ENCODE peak calls at places on chromosomes 16 and 17, in four cellular contexts. L, P, U and A are unnamed samples.

GRCh38 chr17:32610027-32610650 is 123.3 kb downstream of the CDK5R1 start:
- DNase-seq in L (no peak), P (no peak), U (no peak), A (no peak)

GRCh38 chr17:45320349-45320930 is 3.6 kb upstream of the MAP3K14 start:
- DNase-seq in L (no peak), P (no peak), U (no peak), A (peak)

GRCh38 chr17:17691468-17692263 is 10.4 kb downstream of the RAI1 start:
- DNase-seq in L (no peak), P (no peak), U (no peak), A (no peak)

GRCh38 chr17:47914296-47914948 is 18.4 kb downstream of the SP2 start:
- DNase-seq in L (no peak), P (no peak), U (no peak), A (no peak)

GRCh38 chr16:2842340-2843000 is 12.4 kb downstream of the ZG16B start:
- DNase-seq in L (peak), P (peak), U (no peak), A (peak)

GRCh38 chr17:81568416-81568815 is 16.3 kb upstream of the FAAP100 start:
- DNase-seq in L (no peak), P (no peak), U (no peak), A (no peak)

GRCh38 chr17:64466019-64466735 is 17.3 kb downstream of the MILR1 start:
- DNase-seq in L (no peak), P (no peak), U (no peak), A (no peak)

GRCh38 chr17:830381-830780 is 48.2 kb downstream of the MRM3 start:
- DNase-seq in L (no peak), P (no peak), U (no peak), A (no peak)

GRCh38 chr17:43438626-43439529 is 40.1 kb downstream of the ARL4D start:
- DNase-seq in L (no peak), P (no peak), U (no peak), A (no peak)

GRCh38 chr17:79388556-79389295 is 222.1 kb downstream of the RBFOX3 start:
- DNase-seq in L (no peak), P (no peak), U (no peak), A (peak)

GRCh38 chr17:74860229-74860998 is 729 bp upstream of the GRIN2C start:
- DNase-seq in L (no peak), P (no peak), U (no peak), A (no peak)

GRCh38 chr16:58684354-58685083 is at the start of gene SLC38A7:
- DNase-seq in L (peak), P (peak), U (peak), A (peak)

GRCh38 chr17:47698749-47699535 is 5.0 kb downstream of the TBKBP1 start:
- DNase-seq in L (peak), P (peak), U (no peak), A (peak)

GRCh38 chr16:65318138-65318537 is 196.3 kb upstream of the CDH11 start:
- DNase-seq in L (no peak), P (no peak), U (no peak), A (peak)

GRCh38 chr16:69166221-69166833 is 20.6 kb upstream of the SNTB2 start:
- DNase-seq in L (no peak), P (no peak), U (no peak), A (peak)

GRCh38 chr16:4923853-4924252 is 13.1 kb downstream of the PPL start:
- DNase-seq in L (no peak), P (no peak), U (no peak), A (no peak)

GRCh38 chr16:15777533-15778203 is 79.2 kb downstream of the MYH11 start:
- DNase-seq in L (no peak), P (no peak), U (no peak), A (peak)

GRCh38 chr16:31333686-31334649 is 21.0 kb upstream of the ITGAX start:
- DNase-seq in L (no peak), P (no peak), U (no peak), A (no peak)

GRCh38 chr17:45136846-45137560 is 1.5 kb downstream of the ACBD4 start:
- DNase-seq in L (no peak), P (no peak), U (no peak), A (no peak)

GRCh38 chr16:22216191-22216831 is 10.2 kb downstream of the EEF2K start:
- DNase-seq in L (no peak), P (no peak), U (no peak), A (peak)

GRCh38 chr16:72126429-72126765 is 32.8 kb downstream of the DHX38 start:
- DNase-seq in L (no peak), P (no peak), U (no peak), A (no peak)

GRCh38 chr16:47774661-47775060 is 313.5 kb downstream of the PHKB start:
- DNase-seq in L (no peak), P (no peak), U (no peak), A (peak)

GRCh38 chr16:27179500-27180072 is 23.7 kb upstream of the KDM8 start:
- DNase-seq in L (peak), P (peak), U (peak), A (peak)

GRCh38 chr16:75385507-75386152 is 47.7 kb downstream of the CFDP1 start:
- DNase-seq in L (no peak), P (no peak), U (no peak), A (peak)

GRCh38 chr17:21042434-21043295 is at the start of gene USP22:
- DNase-seq in L (no peak), P (peak), U (no peak), A (no peak)

GRCh38 chr16:84553873-84554399 is 49.5 kb upstream of the MEAK7 start:
- DNase-seq in L (no peak), P (no peak), U (no peak), A (no peak)
- H3K4me3 ChIP-seq in L (no peak), P (peak), U (no peak), A (no peak)

DNA sequence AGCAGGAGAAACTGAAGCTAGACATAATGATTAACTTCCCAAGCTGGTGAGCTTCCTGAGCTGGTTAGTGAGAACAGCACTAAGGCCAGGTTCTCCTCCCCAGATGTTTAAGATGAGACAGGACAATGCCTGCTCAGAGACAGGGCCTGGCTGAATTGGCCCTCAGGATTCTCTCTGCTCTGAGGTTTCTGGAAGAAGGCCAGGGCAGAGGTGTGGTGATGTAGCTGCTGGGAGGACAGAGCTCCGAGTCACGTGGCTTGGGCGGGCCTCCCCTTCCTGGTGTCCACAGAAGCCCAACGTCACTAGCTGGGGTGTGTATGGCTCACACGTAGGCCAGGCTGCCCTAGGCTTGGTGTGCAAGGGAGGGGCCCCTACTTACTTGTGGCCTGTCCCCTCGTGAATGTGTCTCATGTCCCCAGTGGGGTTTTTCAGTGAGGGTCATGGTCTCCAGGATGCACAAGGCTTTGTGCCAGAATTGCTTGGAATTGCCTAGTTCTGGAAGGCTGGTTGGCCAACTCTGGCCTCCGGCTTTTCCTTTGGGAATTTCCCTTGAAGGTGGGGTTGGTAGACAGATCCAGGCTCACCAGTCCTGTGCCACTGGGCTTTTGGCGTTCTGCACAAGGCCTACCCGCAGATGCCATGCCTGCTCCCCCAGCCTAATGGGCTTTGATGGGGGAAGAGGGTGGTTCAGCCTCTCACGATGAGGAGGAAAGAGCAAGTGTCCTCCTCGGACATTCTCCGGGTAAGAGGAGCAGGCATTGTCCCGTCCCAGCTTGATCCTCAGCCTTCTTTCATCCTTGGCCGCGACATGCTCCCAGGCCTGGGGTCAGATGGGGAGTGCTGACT is 3.4 kb downstream of the NOD2 start:
- DNase-seq in L (peak), P (no peak), U (peak), A (peak)
- H3K4me3 ChIP-seq in L (no peak), P (peak), U (no peak), A (no peak)

DNA sequence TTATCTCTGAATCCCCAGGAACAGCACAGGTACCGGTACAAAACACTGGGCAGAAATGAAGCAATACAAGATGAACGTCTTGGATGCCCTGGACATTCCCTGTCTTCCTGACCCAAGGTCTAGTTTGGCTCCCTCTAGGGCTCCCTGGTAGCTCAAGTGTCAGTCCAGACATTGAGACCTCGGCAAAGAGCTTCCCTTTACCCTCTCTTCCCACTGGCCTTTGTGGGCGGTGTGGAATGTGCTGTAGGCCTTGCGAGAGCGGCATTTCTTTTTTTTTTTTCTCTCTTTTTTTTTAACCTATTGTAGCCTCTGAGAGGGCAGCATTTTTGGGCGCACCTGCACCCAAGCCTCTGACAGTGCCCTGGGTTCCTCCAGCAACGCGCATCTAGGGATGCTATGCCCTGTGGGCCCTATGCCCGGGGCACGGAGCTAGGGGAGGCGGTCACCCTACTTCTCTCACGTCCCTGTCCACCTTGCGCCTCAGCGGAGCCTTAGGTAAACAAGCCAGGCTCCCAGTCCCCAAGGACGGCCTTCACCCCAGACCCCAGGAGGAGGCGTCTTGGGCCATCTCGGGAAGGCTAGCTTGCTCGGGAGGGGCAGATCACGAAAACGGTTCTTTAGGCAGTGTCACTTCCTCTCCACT is 1.2 kb upstream of the NFATC3 start:
- DNase-seq in L (no peak), P (no peak), U (no peak), A (no peak)
- H3K4me3 ChIP-seq in L (peak), P (peak), U (peak), A (no peak)

DNA sequence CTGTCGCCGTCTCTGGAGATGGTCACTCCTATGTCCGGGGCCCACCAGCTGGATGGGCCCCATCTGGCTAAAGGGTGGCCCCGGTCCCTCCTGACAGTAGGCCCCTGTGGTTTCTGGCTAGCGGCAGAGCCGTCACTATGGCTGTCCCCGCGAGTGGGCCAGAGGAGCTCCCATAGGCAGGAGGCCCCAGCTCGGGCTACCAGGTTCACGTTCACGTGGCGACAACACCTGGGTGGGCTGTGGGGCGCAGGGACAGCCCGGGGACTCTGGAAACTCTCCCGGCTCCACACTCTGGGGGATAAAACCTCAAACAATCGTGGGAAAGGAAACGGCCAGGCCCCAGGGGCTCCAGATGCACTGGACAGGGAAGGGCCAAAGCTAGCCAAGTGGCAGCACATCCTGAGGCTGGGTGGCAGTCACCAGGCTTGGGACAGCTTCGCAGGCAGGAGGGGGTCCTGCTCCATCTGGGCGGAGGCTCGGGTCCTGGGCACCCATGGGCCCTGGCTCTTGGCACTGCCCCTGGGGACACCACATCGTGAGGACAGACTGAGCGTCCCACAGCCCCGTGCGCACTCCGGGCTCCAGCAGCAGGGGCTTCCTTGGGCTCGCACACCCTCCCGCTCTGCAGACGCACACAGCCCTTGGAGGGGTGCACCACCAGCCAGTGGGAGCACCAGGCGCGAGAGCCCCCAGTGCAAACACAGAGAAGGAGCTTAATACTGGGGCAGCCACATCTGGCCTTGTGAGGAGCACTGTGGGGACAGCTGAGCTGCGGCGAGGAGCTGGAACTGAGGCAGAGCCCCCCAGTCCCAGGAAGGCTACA is 4.5 kb downstream of the RNF166 start:
- DNase-seq in L (no peak), P (no peak), U (no peak), A (no peak)
- H3K4me3 ChIP-seq in L (no peak), P (peak), U (peak), A (no peak)

GRCh38 chr16:81796035-81796434 is 16.9 kb downstream of the PLCG2 start:
- DNase-seq in L (no peak), P (no peak), U (no peak), A (no peak)

GRCh38 chr16:81796585-81797346 is 17.7 kb downstream of the PLCG2 start:
- DNase-seq in L (no peak), P (no peak), U (no peak), A (no peak)

GRCh38 chr16:81799138-81799504 is 20.0 kb downstream of the PLCG2 start:
- DNase-seq in L (no peak), P (no peak), U (no peak), A (no peak)

GRCh38 chr16:81797443-81797842 is 18.4 kb downstream of the PLCG2 start:
- DNase-seq in L (no peak), P (no peak), U (no peak), A (no peak)

GRCh38 chr16:81798311-81799137 is 19.4 kb downstream of the PLCG2 start:
- DNase-seq in L (no peak), P (no peak), U (no peak), A (no peak)
- H3K4me3 ChIP-seq in L (no peak), P (no peak), U (no peak), A (no peak)

GRCh38 chr17:72125742-72126141 is 4.9 kb downstream of the SOX9 start:
- DNase-seq in L (no peak), P (no peak), U (no peak), A (peak)
- H3K4me3 ChIP-seq in L (no peak), P (no peak), U (peak), A (no peak)

GRCh38 chr17:41771389-41772206 is 14.9 kb downstream of the JUP start:
- DNase-seq in L (no peak), P (no peak), U (peak), A (no peak)
- H3K4me3 ChIP-seq in L (no peak), P (no peak), U (peak), A (no peak)

DNA sequence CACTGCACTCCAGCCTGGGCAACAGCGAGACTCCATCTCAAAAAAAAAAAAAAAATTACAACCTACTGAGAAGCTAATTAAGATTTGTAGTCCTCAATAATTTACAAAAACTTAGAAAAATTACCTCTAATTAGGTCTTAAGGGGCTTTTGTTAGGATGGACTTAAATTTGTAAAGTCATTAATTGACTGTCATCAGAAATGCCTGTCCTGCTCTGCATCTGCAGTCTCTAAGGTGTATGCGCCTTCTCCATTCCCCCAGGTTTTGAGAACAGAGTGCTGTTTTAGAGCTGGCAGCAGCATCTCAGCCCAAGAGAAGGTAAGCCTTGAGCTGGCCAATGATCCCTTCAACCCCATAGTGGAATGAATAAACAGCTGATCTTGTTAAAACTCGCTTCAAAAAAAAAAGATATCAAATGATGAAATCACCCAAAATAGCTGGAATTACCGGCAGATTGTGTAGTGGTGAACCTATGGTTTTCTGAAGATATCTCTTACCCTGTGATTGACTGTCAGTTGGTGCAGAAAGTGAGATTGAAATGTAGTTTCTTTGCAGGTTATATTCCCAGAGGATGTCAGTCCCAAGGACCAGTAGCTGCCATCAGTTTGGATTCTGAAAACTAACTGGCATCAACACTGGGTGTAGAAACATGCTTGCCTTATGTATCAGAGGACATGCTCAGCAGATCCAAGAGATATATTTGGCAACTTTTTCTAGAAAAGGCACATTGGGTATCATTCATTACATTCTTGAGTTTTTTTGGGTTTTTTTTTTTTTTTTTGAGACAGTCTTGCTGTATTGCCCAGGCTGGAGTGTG is 25.7 kb downstream of the TRPV2 start:
- DNase-seq in L (no peak), P (no peak), U (no peak), A (no peak)
- H3K4me3 ChIP-seq in L (no peak), P (no peak), U (peak), A (peak)

GRCh38 chr17:77420476-77420803 is 279.7 kb downstream of the SEC14L1 start:
- DNase-seq in L (no peak), P (no peak), U (no peak), A (no peak)
- H3K4me3 ChIP-seq in L (no peak), P (peak), U (no peak), A (no peak)

GRCh38 chr17:29219378-29220047 is 27.1 kb upstream of the CRYBA1 start:
- DNase-seq in L (peak), P (peak), U (peak), A (peak)
- H3K4me3 ChIP-seq in L (no peak), P (no peak), U (no peak), A (no peak)